ENCODE peak calls at places on chromosomes 3 and 15, in seven cellular contexts. L is T-helper 2 cell; N is activated CD8-positive, alpha-beta memory T cell treated with anti-CD3 and anti-CD28 coated beads for 48 hours; C is activated naive CD8-positive, alpha-beta T cell treated with anti-CD3 and anti-CD28 coated beads, Interleukin-2, amount 10 ng/mL, durations not matched to agents 7 days and 5 days; V is KG1; G is stimulated activated CD8-positive, alpha-beta memory T cell treated with anti-CD3 and anti-CD28 coated beads, Interleukin-12 subunit alpha, Interleukin-12 subunit beta, amount 100 ng/mL, for 4 hours; Q is IMR-90. W is an unnamed sample.

GRCh38 chr15:41981373-41982132 is 9.2 kb upstream of the EHD4 start:
- DNase-seq in N (no peak), C (no peak), G (no peak), L (no peak), Q (no peak), V (no peak), W (no peak)

GRCh38 chr15:73951591-73951990 is 25.3 kb downstream of the LOXL1 start:
- DNase-seq in N (no peak), Q (no peak), L (no peak), G (no peak), C (no peak), V (no peak), W (no peak)

GRCh38 chr3:143795849-143796248 is 52.4 kb downstream of the SLC9A9 start:
- DNase-seq in V (no peak), G (no peak), L (no peak), Q (no peak), N (no peak), C (no peak), W (no peak)

GRCh38 chr3:90069748-90070147 is 962.3 kb downstream of the EPHA3 start:
- DNase-seq in Q (no peak), V (no peak), L (no peak), C (no peak), N (no peak), G (no peak), W (no peak)

GRCh38 chr3:146100825-146101444 is 60.0 kb downstream of the PLOD2 start:
- DNase-seq in G (no peak), N (no peak), C (no peak), V (no peak), Q (peak), L (no peak), W (no peak)

GRCh38 chr15:48963524-48964113 is at the start of gene SHC4:
- DNase-seq in G (no peak), V (no peak), C (no peak), N (no peak), L (no peak), Q (peak), W (peak)

GRCh38 chr3:8253201-8253600 is 248.4 kb upstream of the LMCD1 start:
- DNase-seq in C (no peak), G (no peak), L (no peak), V (no peak), Q (no peak), N (no peak), W (no peak)

GRCh38 chr15:83837946-83838571 is 184.1 kb downstream of the ADAMTSL3 start:
- DNase-seq in G (no peak), N (no peak), Q (peak), L (no peak), V (no peak), C (no peak), W (no peak)

GRCh38 chr3:177177670-177178295 is 19.5 kb downstream of the TBL1XR1 start:
- DNase-seq in L (no peak), C (no peak), N (no peak), G (no peak), V (no peak), Q (no peak), W (peak)

GRCh38 chr3:134988666-134989065 is 193.6 kb downstream of the EPHB1 start:
- DNase-seq in V (no peak), N (no peak), Q (no peak), G (no peak), L (no peak), C (no peak), W (no peak)

GRCh38 chr15:62389887-62390792 is 225.1 kb upstream of the C2CD4B start:
- DNase-seq in G (peak), Q (peak), N (peak), V (peak), C (peak), L (peak), W (peak)